ENCODE peak calls at places on chromosomes 3 and 15, in eight cellular contexts. A is amniotic stem cell, O is mesenteric fat pad, E is cardiac fibroblast, N is LHCN-M2, J is astrocyte of the spinal cord, V is transverse colon, I is H7. B is an unnamed sample.

GRCh38 chr3:37217098-37217849 is 42.9 kb upstream of the LRRFIP2 start:
- DNase-seq in N (no peak), I (no peak), A (no peak), E (no peak), O (no peak), J (no peak), V (no peak), B (no peak)

GRCh38 chr3:75140904-75141615 is 523.1 kb upstream of the FRG2C start:
- DNase-seq in E (no peak), J (no peak), I (no peak), O (no peak), V (no peak), N (no peak), A (no peak), B (no peak)

GRCh38 chr15:25178835-25179672 is 224.3 kb downstream of the SNRPN start:
- DNase-seq in I (peak; percentile 24), J (no peak), V (peak; percentile 3), E (no peak), O (peak; percentile 51), N (no peak), A (no peak), B (no peak)

GRCh38 chr3:186772886-186773417 is 10.4 kb upstream of the EIF4A2 start:
- DNase-seq in O (peak; percentile 91), A (no peak), I (peak; percentile 65), E (peak; percentile 46), N (peak; percentile 45), V (peak; percentile 79), J (no peak), B (peak; percentile 58)

GRCh38 chr3:52891164-52891563 is 6.2 kb downstream of the STIMATE start:
- DNase-seq in J (no peak), N (no peak), E (no peak), A (no peak), I (peak; percentile 6), V (no peak), O (no peak), B (no peak)

GRCh38 chr3:43165786-43166185 is 59.9 kb upstream of the POMGNT2 start:
- DNase-seq in E (no peak), V (no peak), O (no peak), I (no peak), A (no peak), N (no peak), J (no peak), B (no peak)

GRCh38 chr3:184805351-184806038 is 6.5 kb upstream of the VPS8 start:
- DNase-seq in N (no peak), O (no peak), I (no peak), A (no peak), V (no peak), E (no peak), J (no peak), B (peak; percentile 7)

GRCh38 chr15:56736881-56737707 is 3.8 kb upstream of the ZNF280D start:
- DNase-seq in N (no peak), V (no peak), J (no peak), E (peak; percentile 33), A (no peak), O (no peak), I (no peak), B (no peak)

GRCh38 chr3:181695661-181696491 is 15.8 kb upstream of the SOX2 start:
- DNase-seq in N (no peak), V (no peak), A (no peak), O (no peak), J (peak; percentile 36), E (no peak), I (peak; percentile 66), B (no peak)

B was measured in adipocyte.